ENCODE peak calls at places on chromosomes 2 and 18, in eight cellular contexts. One of them, this sample, is unnamed.

GRCh38 chr2:150619607-150620330 is 132.3 kb upstream of the RND3 start:
- DNase-seq in Caco-2: peak; percentile 48
- DNase-seq in NCI-H2171: no peak
- DNase-seq in foreskin fibroblast: peak; percentile 71
- DNase-seq in AG10803: peak; percentile 67
- DNase-seq in RPMI8226: no peak
- DNase-seq in SHP77: no peak
- DNase-seq in HTR-8/SVneo: peak; percentile 50
- DNase-seq in this sample: peak; percentile 55

GRCh38 chr2:68594041-68594440 is 49.3 kb upstream of the PROKR1 start:
- DNase-seq in Caco-2: no peak
- DNase-seq in NCI-H2171: no peak
- DNase-seq in foreskin fibroblast: no peak
- DNase-seq in AG10803: no peak
- DNase-seq in RPMI8226: no peak
- DNase-seq in SHP77: no peak
- DNase-seq in HTR-8/SVneo: no peak
- DNase-seq in this sample: no peak

GRCh38 chr2:7379799-7380198 is 462.6 kb downstream of the RNF144A start:
- DNase-seq in Caco-2: no peak
- DNase-seq in NCI-H2171: no peak
- DNase-seq in foreskin fibroblast: no peak
- DNase-seq in AG10803: no peak
- DNase-seq in RPMI8226: peak; percentile 19
- DNase-seq in SHP77: no peak
- DNase-seq in HTR-8/SVneo: no peak
- DNase-seq in this sample: no peak

GRCh38 chr18:50218432-50219197 is 23.7 kb upstream of the MYO5B start:
- DNase-seq in Caco-2: no peak
- DNase-seq in NCI-H2171: no peak
- DNase-seq in foreskin fibroblast: no peak
- DNase-seq in AG10803: peak; percentile 13
- DNase-seq in RPMI8226: peak; percentile 55
- DNase-seq in SHP77: peak; percentile 3
- DNase-seq in HTR-8/SVneo: no peak
- DNase-seq in this sample: no peak

GRCh38 chr2:151999058-151999457 is 99.8 kb downstream of the CACNB4 start:
- DNase-seq in Caco-2: peak; percentile 69
- DNase-seq in NCI-H2171: peak; percentile 13
- DNase-seq in foreskin fibroblast: peak; percentile 29
- DNase-seq in AG10803: peak; percentile 39
- DNase-seq in RPMI8226: peak; percentile 67
- DNase-seq in SHP77: peak; percentile 17
- DNase-seq in HTR-8/SVneo: peak; percentile 62
- DNase-seq in this sample: peak; percentile 59

GRCh38 chr2:24365051-24365450 is 4.7 kb upstream of the ITSN2 start:
- DNase-seq in Caco-2: no peak
- DNase-seq in NCI-H2171: peak; percentile 67
- DNase-seq in foreskin fibroblast: no peak
- DNase-seq in AG10803: peak; percentile 12
- DNase-seq in RPMI8226: no peak
- DNase-seq in SHP77: no peak
- DNase-seq in HTR-8/SVneo: no peak
- DNase-seq in this sample: no peak

GRCh38 chr2:144705328-144706245 is 185.7 kb upstream of the ZEB2 start:
- DNase-seq in Caco-2: no peak
- DNase-seq in NCI-H2171: no peak
- DNase-seq in foreskin fibroblast: peak; percentile 16
- DNase-seq in AG10803: peak; percentile 35
- DNase-seq in RPMI8226: no peak
- DNase-seq in SHP77: no peak
- DNase-seq in HTR-8/SVneo: no peak
- DNase-seq in this sample: no peak

GRCh38 chr2:215830313-215830712 is 183.0 kb downstream of the MREG start:
- DNase-seq in Caco-2: peak; percentile 79
- DNase-seq in NCI-H2171: no peak
- DNase-seq in foreskin fibroblast: peak; percentile 79
- DNase-seq in AG10803: peak; percentile 79
- DNase-seq in RPMI8226: no peak
- DNase-seq in SHP77: peak; percentile 11
- DNase-seq in HTR-8/SVneo: no peak
- DNase-seq in this sample: peak; percentile 79

GRCh38 chr2:159946326-159946992 is 116.0 kb downstream of the PLA2R1 start:
- DNase-seq in Caco-2: no peak
- DNase-seq in NCI-H2171: no peak
- DNase-seq in foreskin fibroblast: peak; percentile 32
- DNase-seq in AG10803: peak; percentile 81
- DNase-seq in RPMI8226: no peak
- DNase-seq in SHP77: no peak
- DNase-seq in HTR-8/SVneo: no peak
- DNase-seq in this sample: peak; percentile 42

GRCh38 chr2:216664593-216665034 is 30.7 kb downstream of the IGFBP5 start:
- DNase-seq in Caco-2: no peak
- DNase-seq in NCI-H2171: no peak
- DNase-seq in foreskin fibroblast: no peak
- DNase-seq in AG10803: no peak
- DNase-seq in RPMI8226: no peak
- DNase-seq in SHP77: no peak
- DNase-seq in HTR-8/SVneo: peak; percentile 35
- DNase-seq in this sample: no peak

GRCh38 chr2:206064077-206064476 is 21.9 kb downstream of the INO80D start:
- DNase-seq in Caco-2: no peak
- DNase-seq in NCI-H2171: no peak
- DNase-seq in foreskin fibroblast: no peak
- DNase-seq in AG10803: no peak
- DNase-seq in RPMI8226: no peak
- DNase-seq in SHP77: no peak
- DNase-seq in HTR-8/SVneo: no peak
- DNase-seq in this sample: no peak

GRCh38 chr2:207332473-207333212 is 166.9 kb upstream of the KLF7 start:
- DNase-seq in Caco-2: no peak
- DNase-seq in NCI-H2171: no peak
- DNase-seq in foreskin fibroblast: no peak
- DNase-seq in AG10803: no peak
- DNase-seq in RPMI8226: no peak
- DNase-seq in SHP77: no peak
- DNase-seq in HTR-8/SVneo: no peak
- DNase-seq in this sample: no peak

GRCh38 chr2:172082105-172082943 is 3.0 kb upstream of the DLX1 start:
- DNase-seq in Caco-2: no peak
- DNase-seq in NCI-H2171: no peak
- DNase-seq in foreskin fibroblast: no peak
- DNase-seq in AG10803: no peak
- DNase-seq in RPMI8226: no peak
- DNase-seq in SHP77: no peak
- DNase-seq in HTR-8/SVneo: no peak
- DNase-seq in this sample: no peak

GRCh38 chr2:58047969-58048368 is 1.4 kb downstream of the VRK2 start:
- DNase-seq in Caco-2: no peak
- DNase-seq in NCI-H2171: no peak
- DNase-seq in foreskin fibroblast: no peak
- DNase-seq in AG10803: no peak
- DNase-seq in RPMI8226: no peak
- DNase-seq in SHP77: no peak
- DNase-seq in HTR-8/SVneo: no peak
- DNase-seq in this sample: no peak

GRCh38 chr2:216215991-216216390 is 106.8 kb downstream of the XRCC5 start:
- DNase-seq in Caco-2: no peak
- DNase-seq in NCI-H2171: peak; percentile 11
- DNase-seq in foreskin fibroblast: no peak
- DNase-seq in AG10803: peak; percentile 17
- DNase-seq in RPMI8226: peak; percentile 23
- DNase-seq in SHP77: peak; percentile 7
- DNase-seq in HTR-8/SVneo: no peak
- DNase-seq in this sample: no peak

GRCh38 chr2:48531141-48531648 is 1.2 kb downstream of the STON1 start:
- DNase-seq in Caco-2: no peak
- DNase-seq in NCI-H2171: no peak
- DNase-seq in foreskin fibroblast: peak; percentile 46
- DNase-seq in AG10803: peak; percentile 82
- DNase-seq in RPMI8226: no peak
- DNase-seq in SHP77: no peak
- DNase-seq in HTR-8/SVneo: peak; percentile 66
- DNase-seq in this sample: peak; percentile 86

GRCh38 chr2:56009758-56010534 is 86.4 kb upstream of the EFEMP1 start:
- DNase-seq in Caco-2: no peak
- DNase-seq in NCI-H2171: peak; percentile 18
- DNase-seq in foreskin fibroblast: peak; percentile 12
- DNase-seq in AG10803: peak; percentile 60
- DNase-seq in RPMI8226: no peak
- DNase-seq in SHP77: peak; percentile 57
- DNase-seq in HTR-8/SVneo: peak; percentile 40
- DNase-seq in this sample: peak; percentile 35

GRCh38 chr2:17752892-17753802 is 463 bp downstream of the SMC6 start:
- DNase-seq in Caco-2: peak; percentile 61
- DNase-seq in NCI-H2171: peak; percentile 59
- DNase-seq in foreskin fibroblast: no peak
- DNase-seq in AG10803: peak; percentile 42
- DNase-seq in RPMI8226: peak; percentile 71
- DNase-seq in SHP77: peak; percentile 27
- DNase-seq in HTR-8/SVneo: no peak
- DNase-seq in this sample: peak; percentile 28

GRCh38 chr2:128347701-128348504 is 29.2 kb upstream of the HS6ST1 start:
- DNase-seq in Caco-2: no peak
- DNase-seq in NCI-H2171: no peak
- DNase-seq in foreskin fibroblast: peak; percentile 35
- DNase-seq in AG10803: peak; percentile 91
- DNase-seq in RPMI8226: no peak
- DNase-seq in SHP77: no peak
- DNase-seq in HTR-8/SVneo: peak; percentile 76
- DNase-seq in this sample: peak; percentile 95

GRCh38 chr2:228559774-228560415 is 378.4 kb upstream of the SPHKAP start:
- DNase-seq in Caco-2: no peak
- DNase-seq in NCI-H2171: no peak
- DNase-seq in foreskin fibroblast: no peak
- DNase-seq in AG10803: no peak
- DNase-seq in RPMI8226: no peak
- DNase-seq in SHP77: no peak
- DNase-seq in HTR-8/SVneo: no peak
- DNase-seq in this sample: no peak

GRCh38 chr2:37322368-37322767 is 2.3 kb downstream of the PRKD3 start:
- DNase-seq in Caco-2: no peak
- DNase-seq in NCI-H2171: no peak
- DNase-seq in foreskin fibroblast: no peak
- DNase-seq in AG10803: peak; percentile 68
- DNase-seq in RPMI8226: peak; percentile 38
- DNase-seq in SHP77: no peak
- DNase-seq in HTR-8/SVneo: no peak
- DNase-seq in this sample: peak; percentile 34

GRCh38 chr2:239763433-239764097 is 261.6 kb downstream of the NDUFA10 start:
- DNase-seq in Caco-2: peak; percentile 9
- DNase-seq in NCI-H2171: no peak
- DNase-seq in foreskin fibroblast: no peak
- DNase-seq in AG10803: no peak
- DNase-seq in RPMI8226: no peak
- DNase-seq in SHP77: no peak
- DNase-seq in HTR-8/SVneo: no peak
- DNase-seq in this sample: no peak

GRCh38 chr2:233074106-233074505 is 14.0 kb downstream of the INPP5D start:
- DNase-seq in Caco-2: no peak
- DNase-seq in NCI-H2171: no peak
- DNase-seq in foreskin fibroblast: no peak
- DNase-seq in AG10803: no peak
- DNase-seq in RPMI8226: no peak
- DNase-seq in SHP77: no peak
- DNase-seq in HTR-8/SVneo: no peak
- DNase-seq in this sample: no peak

GRCh38 chr2:10720983-10721343 is 467 bp upstream of the ATP6V1C2 start:
- DNase-seq in Caco-2: no peak
- DNase-seq in NCI-H2171: no peak
- DNase-seq in foreskin fibroblast: no peak
- DNase-seq in AG10803: no peak
- DNase-seq in RPMI8226: peak; percentile 76
- DNase-seq in SHP77: no peak
- DNase-seq in HTR-8/SVneo: no peak
- DNase-seq in this sample: no peak

GRCh38 chr18:10170375-10170774 is 256.6 kb downstream of the VAPA start:
- DNase-seq in Caco-2: no peak
- DNase-seq in NCI-H2171: no peak
- DNase-seq in foreskin fibroblast: no peak
- DNase-seq in AG10803: no peak
- DNase-seq in RPMI8226: no peak
- DNase-seq in SHP77: peak; percentile 83
- DNase-seq in HTR-8/SVneo: no peak
- DNase-seq in this sample: no peak

GRCh38 chr18:46728219-46728930 is 28.5 kb downstream of the ST8SIA5 start:
- DNase-seq in Caco-2: no peak
- DNase-seq in NCI-H2171: no peak
- DNase-seq in foreskin fibroblast: no peak
- DNase-seq in AG10803: no peak
- DNase-seq in RPMI8226: no peak
- DNase-seq in SHP77: no peak
- DNase-seq in HTR-8/SVneo: no peak
- DNase-seq in this sample: no peak

GRCh38 chr2:46909771-46910419 is 5.7 kb downstream of the MCFD2 start:
- DNase-seq in Caco-2: no peak
- DNase-seq in NCI-H2171: no peak
- DNase-seq in foreskin fibroblast: peak; percentile 75
- DNase-seq in AG10803: peak; percentile 71
- DNase-seq in RPMI8226: peak; percentile 20
- DNase-seq in SHP77: no peak
- DNase-seq in HTR-8/SVneo: no peak
- DNase-seq in this sample: peak; percentile 81

GRCh38 chr18:36186461-36187137 is 698 bp upstream of the MOCOS start:
- DNase-seq in Caco-2: peak; percentile 36
- DNase-seq in NCI-H2171: no peak
- DNase-seq in foreskin fibroblast: no peak
- DNase-seq in AG10803: peak; percentile 26
- DNase-seq in RPMI8226: peak; percentile 16
- DNase-seq in SHP77: no peak
- DNase-seq in HTR-8/SVneo: no peak
- DNase-seq in this sample: peak; percentile 39

GRCh38 chr2:140916410-140916809 is 1214.4 kb downstream of the LRP1B start:
- DNase-seq in Caco-2: no peak
- DNase-seq in NCI-H2171: no peak
- DNase-seq in foreskin fibroblast: no peak
- DNase-seq in AG10803: no peak
- DNase-seq in RPMI8226: no peak
- DNase-seq in SHP77: no peak
- DNase-seq in HTR-8/SVneo: no peak
- DNase-seq in this sample: no peak

GRCh38 chr18:58235001-58235436 is 191.0 kb downstream of the NEDD4L start:
- DNase-seq in Caco-2: peak; percentile 71
- DNase-seq in NCI-H2171: no peak
- DNase-seq in foreskin fibroblast: no peak
- DNase-seq in AG10803: no peak
- DNase-seq in RPMI8226: no peak
- DNase-seq in SHP77: no peak
- DNase-seq in HTR-8/SVneo: no peak
- DNase-seq in this sample: no peak

GRCh38 chr2:144208924-144209323 is 311.0 kb downstream of the ZEB2 start:
- DNase-seq in Caco-2: no peak
- DNase-seq in NCI-H2171: no peak
- DNase-seq in foreskin fibroblast: no peak
- DNase-seq in AG10803: no peak
- DNase-seq in RPMI8226: no peak
- DNase-seq in SHP77: no peak
- DNase-seq in HTR-8/SVneo: no peak
- DNase-seq in this sample: no peak

GRCh38 chr18:9988665-9989064 is 74.8 kb downstream of the VAPA start:
- DNase-seq in Caco-2: no peak
- DNase-seq in NCI-H2171: no peak
- DNase-seq in foreskin fibroblast: no peak
- DNase-seq in AG10803: no peak
- DNase-seq in RPMI8226: no peak
- DNase-seq in SHP77: no peak
- DNase-seq in HTR-8/SVneo: no peak
- DNase-seq in this sample: no peak